ENCODE peak calls at places on chromosomes 2 and 18, in seven cellular contexts. B is mesothelial cell of epicardium, M is A549, E is body of pancreas, G is HepG2, P is DND-41, T is adrenal gland. V is an unnamed sample.

GRCh38 chr2:100891911-100892642 is 72.1 kb downstream of the NPAS2 start:
- DNase-seq in B (no peak), M (peak), G (peak), E (no peak), T (no peak), P (no peak), V (peak)

GRCh38 chr2:170770008-170770303 is 222 bp upstream of the ERICH2 start:
- DNase-seq in E (no peak), B (no peak), T (no peak), P (no peak), G (no peak), M (no peak), V (no peak)

GRCh38 chr18:32289480-32290075 is 99.7 kb downstream of the MEP1B start:
- DNase-seq in B (no peak), P (peak), T (peak), G (peak), M (peak), E (peak), V (no peak)

GRCh38 chr18:23883277-23883790 is 131.2 kb upstream of the TTC39C start:
- DNase-seq in P (peak), E (no peak), G (peak), B (no peak), T (no peak), M (no peak), V (no peak)

GRCh38 chr2:207041279-207041678 is 102.0 kb downstream of the CPO start:
- DNase-seq in B (no peak), G (no peak), P (no peak), E (no peak), T (no peak), M (no peak), V (no peak)

GRCh38 chr2:109185801-109186570 is 57.0 kb downstream of the SH3RF3 start:
- DNase-seq in G (no peak), T (peak), P (no peak), M (no peak), B (no peak), E (peak), V (peak)

GRCh38 chr2:237517990-237518389 is 30.9 kb downstream of the MLPH start:
- DNase-seq in T (no peak), M (no peak), B (no peak), E (no peak), G (no peak), P (no peak), V (no peak)

GRCh38 chr2:160471950-160472349 is 21.7 kb downstream of the RBMS1 start:
- DNase-seq in M (no peak), G (no peak), E (no peak), P (no peak), T (no peak), B (no peak), V (no peak)

GRCh38 chr2:1437537-1437936 is 24.3 kb downstream of the TPO start:
- DNase-seq in B (no peak), T (no peak), P (no peak), M (no peak), E (no peak), G (no peak), V (no peak)

GRCh38 chr18:7561907-7562460 is 5.1 kb upstream of the PTPRM start:
- DNase-seq in M (no peak), E (no peak), G (no peak), T (no peak), P (no peak), B (no peak), V (no peak)

GRCh38 chr18:7557891-7558454 is 9.1 kb upstream of the PTPRM start:
- DNase-seq in P (no peak), B (no peak), G (no peak), M (no peak), E (no peak), T (no peak), V (no peak)

GRCh38 chr18:7558769-7559168 is 8.3 kb upstream of the PTPRM start:
- DNase-seq in P (no peak), M (no peak), G (no peak), E (no peak), B (no peak), T (no peak), V (no peak)

GRCh38 chr18:7562491-7562890 is 4.6 kb upstream of the PTPRM start:
- DNase-seq in E (no peak), M (no peak), T (no peak), G (no peak), P (no peak), B (no peak), V (no peak)

GRCh38 chr18:7559709-7560319 is 7.3 kb upstream of the PTPRM start:
- DNase-seq in P (no peak), M (no peak), G (no peak), E (no peak), T (no peak), B (no peak), V (no peak)
- TF ChIP-seq CTCF in P (no peak), M (no peak), G (no peak), E (no peak), T (no peak), B (no peak), V (no peak)

DNA sequence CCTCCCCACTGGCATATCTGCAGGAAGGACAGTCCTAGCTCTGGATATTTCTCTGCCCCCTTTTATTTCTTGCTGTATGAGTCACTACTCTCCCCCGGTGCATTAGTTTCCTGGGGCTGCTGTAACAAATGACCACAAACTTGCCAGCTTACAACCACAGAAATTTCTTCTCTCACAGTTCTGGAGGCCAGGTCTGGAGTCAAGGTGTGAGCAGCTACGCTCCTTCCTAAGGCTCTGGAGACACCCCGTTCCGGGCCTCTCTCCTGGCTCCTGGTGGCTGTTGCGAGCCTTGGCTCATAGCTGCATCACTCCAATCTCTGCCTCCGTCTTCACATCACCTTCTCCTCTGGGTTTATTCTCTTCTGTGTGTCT is 34.1 kb downstream of the PTPRM start:
- DNase-seq in P (no peak), T (no peak), E (no peak), G (no peak), M (no peak), B (no peak), V (no peak)
- TF ChIP-seq CTCF in P (no peak), T (no peak), E (no peak), G (no peak), M (no peak), B (no peak), V (no peak)

DNA sequence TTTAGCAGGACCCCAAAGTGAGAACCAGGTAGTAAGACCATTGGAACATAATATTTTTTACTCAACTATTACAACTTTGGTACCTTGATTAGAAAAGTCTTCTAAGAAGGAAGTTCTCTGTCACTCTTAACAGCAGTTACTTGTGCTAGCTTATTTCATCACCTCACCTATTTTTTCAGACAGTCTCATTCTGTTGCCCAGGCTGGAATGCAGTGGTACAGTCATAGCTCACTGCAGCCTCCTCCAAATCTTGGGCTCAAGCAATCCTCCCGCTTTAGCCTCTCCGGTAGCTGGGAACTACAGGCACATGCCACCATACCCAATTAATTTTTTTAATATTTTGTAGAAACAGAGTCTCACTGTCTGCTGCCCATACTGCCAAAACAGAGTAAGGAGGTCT is 18.0 kb downstream of the ARPC2 start:
- DNase-seq in B (no peak), G (no peak), E (no peak), T (no peak), P (no peak), M (no peak), V (no peak)
- TF ChIP-seq CTCF in B (no peak), G (no peak), E (no peak), T (no peak), P (no peak), M (no peak), V (no peak)

GRCh38 chr2:111135237-111135909 is 14.7 kb downstream of the BCL2L11 start:
- DNase-seq in M (no peak), B (no peak), E (no peak), G (peak), T (no peak), P (no peak), V (no peak)
- TF ChIP-seq CTCF in M (no peak), B (no peak), E (no peak), G (no peak), T (no peak), P (no peak), V (no peak)

GRCh38 chr18:7568426-7568825 is 1.3 kb downstream of the PTPRM start:
- DNase-seq in P (no peak), T (peak), E (peak), M (no peak), B (peak), G (peak), V (peak)
- TF ChIP-seq CTCF in P (no peak), T (no peak), E (no peak), M (no peak), B (peak), G (peak), V (peak)

GRCh38 chr2:172241219-172241618 is 138.5 kb upstream of the DLX2 start:
- DNase-seq in T (no peak), M (no peak), B (no peak), G (no peak), P (no peak), E (no peak), V (no peak)
- TF ChIP-seq CTCF in T (no peak), M (no peak), B (no peak), G (no peak), P (no peak), E (no peak), V (no peak)

DNA sequence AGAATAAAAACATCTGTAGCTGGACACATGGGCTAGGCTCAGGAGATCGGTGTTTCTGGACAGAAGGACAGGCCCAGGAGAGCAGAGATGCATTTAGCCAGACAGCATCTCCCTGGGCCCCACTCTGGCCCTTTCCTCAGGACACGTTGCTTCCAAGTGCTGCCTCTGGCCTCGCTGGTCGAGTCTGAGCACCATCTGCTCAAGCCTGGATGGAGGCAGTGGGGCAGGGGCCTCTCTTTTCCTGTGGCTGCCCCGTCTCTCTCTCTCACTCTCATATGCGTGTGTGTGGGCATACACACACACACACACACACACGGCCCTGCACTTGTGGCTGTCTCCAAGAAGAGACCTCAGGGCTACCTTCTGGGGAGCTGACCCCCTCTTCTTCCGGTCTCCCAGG is 20.1 kb downstream of the CELF4 start:
- DNase-seq in E (no peak), G (no peak), B (no peak), M (no peak), P (no peak), T (no peak), V (no peak)
- TF ChIP-seq CTCF in E (no peak), G (no peak), B (no peak), M (no peak), P (no peak), T (no peak), V (no peak)

DNA sequence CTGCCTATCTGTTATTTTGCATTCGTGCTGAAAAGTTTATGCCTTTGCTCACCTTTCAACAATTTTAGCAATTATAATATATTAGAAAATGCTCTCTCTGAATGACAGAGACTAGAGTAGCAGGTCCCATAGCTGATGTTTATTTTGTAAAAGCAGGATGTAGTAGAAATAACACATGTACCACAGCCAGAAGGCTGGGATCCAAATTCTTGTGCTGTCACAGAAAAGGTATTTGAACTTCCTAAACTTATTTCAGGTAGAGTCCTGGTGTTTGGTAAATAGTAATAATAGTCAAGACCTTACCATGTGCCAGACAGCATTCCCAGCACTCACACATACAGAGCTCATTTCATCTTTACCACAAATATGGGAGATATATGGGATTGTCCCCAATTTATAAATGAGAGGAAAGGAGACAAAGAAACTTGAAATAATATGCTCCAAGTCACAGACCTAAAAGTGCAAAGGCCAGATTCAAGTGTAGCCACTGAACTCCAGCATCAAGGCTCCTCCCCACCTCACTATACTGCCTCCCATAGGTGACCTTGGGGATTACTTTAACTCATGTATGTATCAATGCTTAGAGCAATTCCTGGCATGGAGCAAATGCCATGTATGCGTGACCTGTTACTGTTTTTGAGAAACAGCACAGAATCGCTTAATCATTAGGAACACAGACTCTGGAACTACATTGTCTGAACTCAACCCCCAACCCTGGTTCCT is 284.7 kb upstream of the RAB12 start:
- DNase-seq in M (no peak), P (no peak), B (no peak), E (no peak), T (no peak), G (no peak), V (no peak)
- TF ChIP-seq CTCF in M (no peak), P (no peak), B (no peak), E (no peak), T (no peak), G (peak), V (no peak)

GRCh38 chr2:167856190-167856589 is 391.2 kb downstream of the STK39 start:
- DNase-seq in G (peak), B (no peak), P (no peak), E (no peak), M (no peak), T (no peak), V (no peak)
- TF ChIP-seq CTCF in G (peak), B (no peak), P (no peak), E (no peak), M (no peak), T (no peak), V (no peak)

GRCh38 chr2:119431155-119431975 is at the start of gene TMEM37:
- DNase-seq in G (peak), P (no peak), B (peak), T (peak), M (peak), E (peak), V (peak)
- TF ChIP-seq CTCF in G (peak), P (no peak), B (no peak), T (no peak), M (no peak), E (no peak), V (no peak)